ENCODE peak calls at places on chromosomes 1 and 21, in ten cellular contexts. E is AG04450, A is progenitor cell of endocrine pancreas, W is AG09319, U is NCI-H69, I is A172, F is NCI-H345, O is NCI-H1105, D is fibroblast of the conjunctiva, H is A549. C is an unnamed sample.

GRCh38 chr1:19350566-19350965 is 38.4 kb downstream of the SLC66A1 start:
- DNase-seq in U (no peak), A (no peak), D (no peak), W (no peak), F (no peak), H (no peak), O (no peak), I (no peak), E (no peak), C (no peak)

GRCh38 chr1:29162476-29163138 is 19.1 kb downstream of the SRSF4 start:
- DNase-seq in F (no peak), I (no peak), E (no peak), H (no peak), O (no peak), U (no peak), A (no peak), D (no peak), W (no peak), C (no peak)

GRCh38 chr21:41885341-41886024 is 6.3 kb upstream of the PRDM15 start:
- DNase-seq in E (no peak), A (no peak), O (no peak), I (no peak), D (no peak), U (no peak), F (no peak), W (no peak), H (no peak), C (no peak)

GRCh38 chr1:209646558-209646957 is 5.7 kb downstream of the LAMB3 start:
- DNase-seq in F (no peak), E (no peak), W (no peak), O (no peak), A (no peak), D (no peak), I (peak), U (no peak), H (no peak), C (no peak)

GRCh38 chr1:246355421-246356230 is 151.5 kb downstream of the SMYD3 start:
- DNase-seq in I (no peak), O (no peak), A (no peak), W (no peak), E (no peak), U (peak), H (no peak), D (no peak), F (peak), C (no peak)

GRCh38 chr1:245211035-245211749 is 56.4 kb downstream of the KIF26B start:
- DNase-seq in I (no peak), H (no peak), W (no peak), E (no peak), A (no peak), F (no peak), D (no peak), O (no peak), U (no peak), C (no peak)

GRCh38 chr1:18299441-18300338 is 181.0 kb upstream of the KLHDC7A start:
- DNase-seq in E (no peak), W (no peak), H (peak), U (peak), F (peak), A (no peak), I (no peak), O (peak), D (no peak), C (no peak)

GRCh38 chr1:24720152-24720551 is 25.1 kb upstream of the CLIC4 start:
- DNase-seq in O (no peak), F (no peak), A (no peak), H (no peak), E (no peak), D (no peak), U (no peak), I (peak), W (peak), C (no peak)

GRCh38 chr1:204419064-204419403 is 7.4 kb upstream of the PPP1R15B start:
- DNase-seq in I (peak), F (no peak), O (no peak), W (no peak), A (no peak), U (no peak), E (no peak), D (no peak), H (no peak), C (no peak)

GRCh38 chr1:53550201-53550741 is 91.1 kb downstream of the DMRTB1 start:
- DNase-seq in F (no peak), O (no peak), H (no peak), W (no peak), E (no peak), I (no peak), U (no peak), A (no peak), D (no peak), C (no peak)

GRCh38 chr1:3195480-3195815 is 126.4 kb downstream of the PRDM16 start:
- DNase-seq in F (no peak), O (no peak), H (no peak), A (no peak), W (no peak), D (no peak), U (no peak), I (no peak), E (no peak), C (no peak)

GRCh38 chr1:185155600-185156320 is 993 bp downstream of the TRMT1L start:
- DNase-seq in U (peak), A (no peak), D (peak), E (no peak), W (no peak), H (no peak), I (peak), O (no peak), F (no peak), C (no peak)

GRCh38 chr1:11062965-11063401 is 3.2 kb upstream of the SRM start:
- DNase-seq in E (no peak), H (no peak), I (peak), W (no peak), F (peak), U (peak), O (peak), D (no peak), A (no peak), C (no peak)

GRCh38 chr1:62268315-62268714 is 50.9 kb downstream of the KANK4 start:
- DNase-seq in U (no peak), H (no peak), I (no peak), O (no peak), E (no peak), D (no peak), W (no peak), A (no peak), F (no peak), C (no peak)

GRCh38 chr1:233376711-233377110 is 49.2 kb downstream of the MAP3K21 start:
- DNase-seq in I (no peak), E (no peak), H (no peak), U (peak), A (no peak), W (no peak), O (no peak), F (peak), D (no peak), C (no peak)

GRCh38 chr21:45390121-45390751 is 14.7 kb upstream of the COL18A1 start:
- DNase-seq in O (no peak), H (no peak), E (no peak), U (no peak), D (no peak), A (no peak), W (no peak), F (no peak), I (no peak), C (no peak)

GRCh38 chr1:29674625-29675326 is 438.5 kb downstream of the PTPRU start:
- DNase-seq in O (no peak), W (no peak), H (no peak), E (no peak), F (no peak), A (no peak), D (no peak), I (no peak), U (no peak), C (no peak)

GRCh38 chr1:215081566-215082531 is 688 bp upstream of the KCNK2 start:
- DNase-seq in D (no peak), A (no peak), I (no peak), F (no peak), W (no peak), U (no peak), O (no peak), E (no peak), H (no peak), C (no peak)

GRCh38 chr1:242605521-242605920 is 81.0 kb upstream of the PLD5 start:
- DNase-seq in U (no peak), A (no peak), E (no peak), H (no peak), D (no peak), I (no peak), O (no peak), F (no peak), W (no peak), C (no peak)

GRCh38 chr1:214474467-214474866 is 76.9 kb downstream of the PTPN14 start:
- DNase-seq in E (no peak), F (no peak), U (no peak), I (no peak), W (no peak), O (no peak), A (no peak), D (no peak), H (no peak), C (no peak)

GRCh38 chr1:198234511-198235251 is 77.9 kb downstream of the NEK7 start:
- DNase-seq in I (peak), D (no peak), A (no peak), F (no peak), O (no peak), W (no peak), U (peak), H (no peak), E (no peak), C (no peak)

C was measured in COR-L47.